ENCODE peak calls at places on chromosomes 5 and 9, in five cellular contexts. One of them, this sample, is unnamed.

GRCh38 chr9:99352786-99353185 is 130.7 kb downstream of the SEC61B start:
- DNase-seq in HCT116: no peak
- DNase-seq in K562: no peak
- DNase-seq in H1: no peak
- DNase-seq in HepG2: no peak
- DNase-seq in this sample: no peak

GRCh38 chr5:175686396-175686795 is 28.5 kb downstream of the HRH2 start:
- DNase-seq in K562: no peak
- DNase-seq in H1: no peak
- DNase-seq in HepG2: no peak
- DNase-seq in HCT116: no peak
- DNase-seq in this sample: no peak

GRCh38 chr5:150641006-150641570 is 628 bp downstream of the SYNPO start:
- DNase-seq in HepG2: peak; percentile 15
- DNase-seq in H1: no peak
- DNase-seq in HCT116: no peak
- DNase-seq in K562: no peak
- DNase-seq in this sample: no peak

GRCh38 chr5:92991681-92992472 is 589.1 kb downstream of the NR2F1-AS1 start:
- DNase-seq in HepG2: no peak
- DNase-seq in HCT116: no peak
- DNase-seq in K562: no peak
- DNase-seq in H1: no peak
- DNase-seq in this sample: no peak

GRCh38 chr9:71767421-71768321 is 642 bp downstream of the CEMIP2 start:
- DNase-seq in HepG2: no peak
- DNase-seq in H1: peak; percentile 63
- DNase-seq in HCT116: no peak
- DNase-seq in K562: peak; percentile 24
- DNase-seq in this sample: no peak

GRCh38 chr9:135526089-135526729 is 5.0 kb downstream of the LCN1 start:
- DNase-seq in HepG2: no peak
- DNase-seq in H1: no peak
- DNase-seq in K562: no peak
- DNase-seq in HCT116: no peak
- DNase-seq in this sample: no peak

GRCh38 chr5:93062548-93062947 is 518.5 kb downstream of the NR2F1-AS1 start:
- DNase-seq in HCT116: no peak
- DNase-seq in H1: no peak
- DNase-seq in K562: no peak
- DNase-seq in HepG2: no peak
- DNase-seq in this sample: no peak

GRCh38 chr5:123147128-123147527 is 58.1 kb downstream of the PRDM6 start:
- DNase-seq in HCT116: no peak
- DNase-seq in HepG2: no peak
- DNase-seq in H1: no peak
- DNase-seq in K562: no peak
- DNase-seq in this sample: no peak

GRCh38 chr5:72018158-72018803 is 89.0 kb upstream of the MAP1B start:
- DNase-seq in HCT116: peak; percentile 57
- DNase-seq in H1: peak; percentile 91
- DNase-seq in K562: peak; percentile 69
- DNase-seq in HepG2: peak; percentile 39
- DNase-seq in this sample: peak; percentile 42

GRCh38 chr5:132496631-132497487 is 6.3 kb upstream of the IRF1 start:
- DNase-seq in H1: peak; percentile 92
- DNase-seq in HepG2: peak; percentile 64
- DNase-seq in HCT116: no peak
- DNase-seq in K562: peak; percentile 87
- DNase-seq in this sample: no peak

GRCh38 chr9:135376511-135377173 is 102.9 kb upstream of the PPP1R26 start:
- DNase-seq in HepG2: no peak
- DNase-seq in H1: no peak
- DNase-seq in K562: no peak
- DNase-seq in HCT116: no peak
- DNase-seq in this sample: no peak

GRCh38 chr5:158899201-158899600 is 200.5 kb downstream of the EBF1 start:
- DNase-seq in HCT116: no peak
- DNase-seq in H1: no peak
- DNase-seq in K562: no peak
- DNase-seq in HepG2: no peak
- DNase-seq in this sample: no peak

GRCh38 chr9:95360866-95361265 is 43.4 kb upstream of the FANCC start:
- DNase-seq in HepG2: no peak
- DNase-seq in H1: no peak
- DNase-seq in HCT116: no peak
- DNase-seq in K562: no peak
- DNase-seq in this sample: no peak

GRCh38 chr5:142408536-142409252 is 83.9 kb upstream of the SPRY4 start:
- DNase-seq in HCT116: no peak
- DNase-seq in HepG2: no peak
- DNase-seq in H1: no peak
- DNase-seq in K562: no peak
- DNase-seq in this sample: no peak

GRCh38 chr5:14035859-14036440 is 91.5 kb upstream of the DNAH5 start:
- DNase-seq in HepG2: peak; percentile 73
- DNase-seq in K562: no peak
- DNase-seq in HCT116: peak; percentile 92
- DNase-seq in H1: no peak
- DNase-seq in this sample: peak; percentile 74

GRCh38 chr9:93650448-93650847 is 74.1 kb downstream of the PHF2 start:
- DNase-seq in H1: no peak
- DNase-seq in HCT116: no peak
- DNase-seq in K562: no peak
- DNase-seq in HepG2: no peak
- DNase-seq in this sample: no peak

GRCh38 chr5:132086277-132086794 is 12.7 kb downstream of the CSF2 start:
- DNase-seq in HepG2: no peak
- DNase-seq in HCT116: no peak
- DNase-seq in H1: no peak
- DNase-seq in K562: peak; percentile 49
- DNase-seq in this sample: no peak

GRCh38 chr5:172714491-172715420 is 56.2 kb downstream of the DUSP1 start:
- DNase-seq in HepG2: peak; percentile 91
- DNase-seq in H1: peak; percentile 88
- DNase-seq in HCT116: peak; percentile 67
- DNase-seq in K562: peak; percentile 72
- DNase-seq in this sample: no peak

GRCh38 chr5:79853676-79854418 is 137.2 kb downstream of the MTX3 start:
- DNase-seq in H1: no peak
- DNase-seq in HCT116: peak; percentile 48
- DNase-seq in HepG2: peak; percentile 3
- DNase-seq in K562: no peak
- DNase-seq in this sample: no peak

GRCh38 chr5:154198611-154199230 is 8.2 kb downstream of the GALNT10 start:
- DNase-seq in H1: no peak
- DNase-seq in HepG2: peak; percentile 70
- DNase-seq in HCT116: no peak
- DNase-seq in K562: no peak
- DNase-seq in this sample: no peak

GRCh38 chr5:178471666-178472065 is 118.5 kb downstream of the COL23A1 start:
- DNase-seq in K562: no peak
- DNase-seq in HCT116: no peak
- DNase-seq in HepG2: no peak
- DNase-seq in H1: no peak
- DNase-seq in this sample: no peak
- H3K9ac ChIP-seq in K562: no peak overlapping the region
- H3K9ac ChIP-seq in HCT116: no peak overlapping the region
- H3K9ac ChIP-seq in HepG2: no peak overlapping the region
- H3K9ac ChIP-seq in H1: no peak overlapping the region
- H3K9ac ChIP-seq in this sample: no peak overlapping the region

DNA sequence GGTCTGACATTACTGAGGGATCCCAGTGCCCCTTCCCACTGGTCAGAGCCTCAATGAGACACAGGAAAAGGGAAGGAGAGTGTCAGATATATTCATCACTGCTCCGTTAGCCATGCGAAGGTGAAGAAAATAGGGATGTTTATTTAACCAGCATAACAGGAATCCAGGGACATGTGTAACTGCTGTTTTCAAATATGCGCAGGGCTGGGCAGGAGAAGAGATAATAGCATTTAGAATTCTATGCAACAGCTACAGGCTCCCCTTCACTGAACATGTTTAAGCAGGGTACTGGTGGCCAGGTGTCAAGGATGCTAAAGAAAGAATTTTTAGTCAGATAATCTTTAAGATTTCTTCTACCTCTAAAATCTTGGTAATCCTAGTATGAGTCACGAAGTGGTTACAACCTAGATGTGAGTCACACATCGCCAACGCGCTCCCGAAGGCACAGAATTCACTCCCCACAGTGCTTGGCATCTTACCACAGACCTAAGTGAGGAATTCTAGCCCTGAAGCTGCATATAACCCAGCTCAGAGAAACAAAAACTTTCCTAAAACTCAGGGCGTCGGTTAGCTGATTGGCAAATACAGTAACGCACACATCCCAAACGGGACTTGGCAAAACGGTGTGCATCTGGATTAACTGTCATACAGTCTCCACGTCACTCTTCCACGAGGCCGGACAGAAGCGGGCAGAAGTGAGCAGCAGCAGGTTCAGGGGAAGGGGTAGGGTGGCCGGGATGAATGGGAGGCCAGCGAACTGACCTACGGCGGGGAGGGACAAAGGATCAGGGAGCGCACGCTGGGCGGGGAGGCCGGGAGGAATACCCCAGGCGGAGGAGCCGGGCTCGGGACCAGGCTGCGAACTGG is 1.1 kb downstream of the CTNNAL1 start:
- DNase-seq in K562: peak; percentile 23
- DNase-seq in H1: no peak
- DNase-seq in HCT116: peak; percentile 85
- DNase-seq in HepG2: peak; percentile 47
- DNase-seq in this sample: no peak
- TF ChIP-seq ZNF274 in K562: no peak
- TF ChIP-seq ZNF274 in H1: no peak
- TF ChIP-seq ZNF274 in HCT116: no peak
- TF ChIP-seq ZNF274 in HepG2: peak; percentile 13
- TF ChIP-seq ZNF274 in this sample: no peak

DNA sequence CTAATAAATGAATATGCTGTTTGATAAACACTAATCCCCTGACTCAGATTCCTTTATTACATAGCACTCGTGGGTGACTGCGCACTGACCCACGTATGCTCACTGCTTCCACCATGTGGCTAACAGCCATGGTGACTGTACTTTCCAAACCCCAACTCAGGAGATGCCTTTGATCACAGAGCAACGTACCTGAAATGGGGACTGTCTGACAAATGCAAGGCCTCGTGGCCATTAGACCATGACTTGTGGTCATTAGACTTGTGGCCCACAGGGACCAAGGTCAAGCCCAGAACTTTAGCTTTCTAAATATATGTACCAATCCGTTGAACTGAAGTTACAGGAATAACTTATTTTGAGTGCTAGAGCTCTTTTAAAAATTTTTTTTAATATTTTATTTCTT is 46.6 kb downstream of the CYFIP2 start:
- DNase-seq in HepG2: peak; percentile 62
- DNase-seq in H1: no peak
- DNase-seq in K562: peak; percentile 52
- DNase-seq in HCT116: peak; percentile 67
- DNase-seq in this sample: peak; percentile 15
- TF ChIP-seq YY1 in HepG2: no peak
- TF ChIP-seq YY1 in H1: peak; percentile 8
- TF ChIP-seq YY1 in K562: no peak
- TF ChIP-seq YY1 in HCT116: no peak
- TF ChIP-seq YY1 in this sample: no peak

GRCh38 chr9:124698265-124698664 is 72.8 kb downstream of the NR6A1 start:
- DNase-seq in K562: no peak
- DNase-seq in H1: no peak
- DNase-seq in HepG2: no peak
- DNase-seq in HCT116: no peak
- DNase-seq in this sample: no peak
- H3K9ac ChIP-seq in K562: no peak overlapping the region
- H3K9ac ChIP-seq in H1: no peak overlapping the region
- H3K9ac ChIP-seq in HepG2: no peak overlapping the region
- H3K9ac ChIP-seq in HCT116: no peak overlapping the region
- H3K9ac ChIP-seq in this sample: no peak overlapping the region

GRCh38 chr5:59791602-59792001 is 101.9 kb downstream of the PDE4D start:
- DNase-seq in H1: no peak
- DNase-seq in HCT116: no peak
- DNase-seq in HepG2: no peak
- DNase-seq in K562: no peak
- DNase-seq in this sample: no peak

GRCh38 chr5:59791131-59791485 is 102.4 kb downstream of the PDE4D start:
- DNase-seq in K562: no peak
- DNase-seq in HepG2: no peak
- DNase-seq in HCT116: no peak
- DNase-seq in H1: no peak
- DNase-seq in this sample: no peak

GRCh38 chr5:59798862-59799667 is 94.5 kb downstream of the PDE4D start:
- DNase-seq in H1: no peak
- DNase-seq in K562: no peak
- DNase-seq in HCT116: no peak
- DNase-seq in HepG2: no peak
- DNase-seq in this sample: no peak

GRCh38 chr5:59793000-59793399 is 100.5 kb downstream of the PDE4D start:
- DNase-seq in HCT116: no peak
- DNase-seq in K562: no peak
- DNase-seq in H1: no peak
- DNase-seq in HepG2: peak; percentile 10
- DNase-seq in this sample: no peak

DNA sequence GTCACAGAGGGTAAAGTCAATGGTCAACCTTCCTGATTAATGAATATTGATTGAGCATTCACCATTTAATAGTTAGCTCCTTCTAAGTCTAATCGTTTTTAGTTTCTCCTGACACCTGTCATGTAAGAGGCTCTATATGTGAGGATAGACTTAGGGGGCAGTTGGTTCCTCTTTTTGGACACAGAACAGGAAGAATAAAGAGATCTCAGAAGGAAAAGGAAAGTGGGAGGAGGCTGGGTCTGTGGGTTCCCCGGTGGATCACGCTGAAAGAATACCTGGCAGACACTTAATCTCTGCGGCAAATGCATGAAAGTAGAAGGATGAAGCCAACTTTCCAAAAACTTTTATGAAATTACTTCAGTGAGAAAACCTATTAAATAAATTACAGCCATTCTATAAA is 98.4 kb downstream of the PDE4D start:
- DNase-seq in HCT116: no peak
- DNase-seq in HepG2: no peak
- DNase-seq in H1: no peak
- DNase-seq in K562: no peak
- DNase-seq in this sample: no peak
- TF ChIP-seq ZNF274 in HCT116: no peak
- TF ChIP-seq ZNF274 in HepG2: no peak
- TF ChIP-seq ZNF274 in H1: no peak
- TF ChIP-seq ZNF274 in K562: no peak
- TF ChIP-seq ZNF274 in this sample: no peak

This sample was measured in NT2/D1.